ENCODE peak calls at places on chromosomes 16 and 17, in six cellular contexts. V is naive thymus-derived CD8-positive, alpha-beta T cell; I is amniotic stem cell; J is ACHN; O is IMR-90; W is head of caudate nucleus. Z is an unnamed sample.

GRCh38 chr16:28166394-28167208 is 45.2 kb downstream of the XPO6 start:
- DNase-seq in V (no peak), I (no peak), J (peak), O (peak), W (no peak), Z (peak)

GRCh38 chr17:81517009-81517338 is 4.4 kb upstream of the ACTG1 start:
- DNase-seq in V (no peak), I (no peak), J (no peak), O (no peak), W (no peak), Z (no peak)

GRCh38 chr17:49512296-49513043 is 17.4 kb downstream of the NGFR start:
- DNase-seq in V (no peak), I (no peak), J (no peak), O (no peak), W (no peak), Z (no peak)

GRCh38 chr16:86799367-86799766 is 221.0 kb downstream of the FOXL1 start:
- DNase-seq in V (no peak), I (no peak), J (no peak), O (no peak), W (no peak), Z (no peak)

GRCh38 chr17:45381001-45381400 is 51.7 kb downstream of the ARHGAP27 start:
- DNase-seq in V (no peak), I (no peak), J (no peak), O (no peak), W (no peak), Z (no peak)

GRCh38 chr17:64507418-64507766 is 615 bp downstream of the CEP95 start:
- DNase-seq in V (peak), I (peak), J (peak), O (peak), W (no peak), Z (peak)

GRCh38 chr17:21378553-21378952 is 2.4 kb downstream of the KCNJ12 start:
- DNase-seq in V (no peak), I (no peak), J (no peak), O (no peak), W (no peak), Z (no peak)

GRCh38 chr17:42674755-42675347 is 1.9 kb downstream of the PLEKHH3 start:
- DNase-seq in V (no peak), I (no peak), J (peak), O (no peak), W (no peak), Z (no peak)

GRCh38 chr17:81030726-81031570 is 4.0 kb upstream of the BAIAP2 start:
- DNase-seq in V (no peak), I (no peak), J (peak), O (no peak), W (peak), Z (no peak)